ENCODE peak calls at places on chromosome 11, in ten cellular contexts. L, N, A, U, H, Y, C, I, Q and V are unnamed samples.

GRCh38 chr11:124793466-124794278 is 6.5 kb downstream of the MSANTD2 start:
- DNase-seq in L (no peak), N (no peak), A (peak; percentile 53), U (peak; percentile 43), H (no peak), Y (no peak), C (no peak), I (peak; percentile 43), Q (peak; percentile 71), V (no peak)

GRCh38 chr11:117668291-117668690 is 128.7 kb downstream of the DSCAML1 start:
- DNase-seq in L (no peak), N (no peak), A (no peak), U (no peak), H (no peak), Y (no peak), C (no peak), I (no peak), Q (no peak), V (no peak)

GRCh38 chr11:73416711-73417265 is 40.6 kb downstream of the RELT start:
- DNase-seq in L (no peak), N (no peak), A (no peak), U (no peak), H (no peak), Y (no peak), C (no peak), I (no peak), Q (no peak), V (no peak)

GRCh38 chr11:37724305-37724704 is 1126.3 kb upstream of the RAG2 start:
- DNase-seq in L (no peak), N (no peak), A (no peak), U (no peak), H (no peak), Y (no peak), C (no peak), I (no peak), Q (no peak), V (no peak)

GRCh38 chr11:93541884-93542752 is 1.1 kb downstream of the SMCO4 start:
- DNase-seq in L (peak; percentile 62), N (peak; percentile 45), A (peak; percentile 40), U (peak; percentile 74), H (peak; percentile 73), Y (peak; percentile 39), C (no peak), I (no peak), Q (peak; percentile 63), V (peak; percentile 20)

GRCh38 chr11:8757047-8757446 is 74.5 kb downstream of the RPL27A start:
- DNase-seq in L (no peak), N (no peak), A (no peak), U (peak; percentile 13), H (no peak), Y (no peak), C (no peak), I (no peak), Q (peak; percentile 38), V (no peak)

GRCh38 chr11:2653930-2654739 is 45.7 kb downstream of the KCNQ1OT1 start:
- DNase-seq in L (no peak), N (no peak), A (peak; percentile 2), U (no peak), H (no peak), Y (no peak), C (no peak), I (no peak), Q (no peak), V (no peak)

GRCh38 chr11:116312560-116313340 is 460.0 kb downstream of the BUD13 start:
- DNase-seq in L (no peak), N (peak; percentile 86), A (peak; percentile 82), U (peak; percentile 29), H (peak; percentile 93), Y (peak; percentile 74), C (peak; percentile 35), I (no peak), Q (peak; percentile 72), V (no peak)

GRCh38 chr11:61609970-61610347 is 29.1 kb upstream of the SYT7 start:
- DNase-seq in L (peak; percentile 71), N (no peak), A (no peak), U (no peak), H (no peak), Y (peak; percentile 81), C (no peak), I (no peak), Q (peak; percentile 77), V (no peak)

GRCh38 chr11:119509969-119510401 is 87.0 kb upstream of the THY1 start:
- DNase-seq in L (no peak), N (peak; percentile 22), A (peak; percentile 66), U (peak; percentile 88), H (peak; percentile 77), Y (no peak), C (no peak), I (no peak), Q (peak; percentile 64), V (no peak)

GRCh38 chr11:70698871-70699270 is 300.5 kb downstream of the CTTN start:
- DNase-seq in L (no peak), N (no peak), A (no peak), U (no peak), H (no peak), Y (no peak), C (no peak), I (no peak), Q (no peak), V (no peak)

GRCh38 chr11:94793822-94794221 is 25.7 kb downstream of the AMOTL1 start:
- DNase-seq in L (no peak), N (no peak), A (no peak), U (peak; percentile 67), H (no peak), Y (no peak), C (no peak), I (no peak), Q (no peak), V (no peak)

GRCh38 chr11:57379732-57380131 is 1.2 kb downstream of the PRG3 start:
- DNase-seq in L (peak; percentile 54), N (no peak), A (no peak), U (peak; percentile 37), H (no peak), Y (no peak), C (no peak), I (no peak), Q (peak; percentile 65), V (no peak)

GRCh38 chr11:73297231-73297590 is 10.9 kb upstream of the ARHGEF17 start:
- DNase-seq in L (no peak), N (no peak), A (no peak), U (no peak), H (peak; percentile 22), Y (no peak), C (no peak), I (no peak), Q (no peak), V (no peak)

GRCh38 chr11:109426442-109426841 is 4.5 kb downstream of the C11orf87 start:
- DNase-seq in L (no peak), N (no peak), A (no peak), U (no peak), H (no peak), Y (peak; percentile 20), C (no peak), I (no peak), Q (no peak), V (no peak)

GRCh38 chr11:132639986-132640385 is 892.3 kb downstream of the OPCML start:
- DNase-seq in L (no peak), N (no peak), A (no peak), U (no peak), H (no peak), Y (no peak), C (no peak), I (no peak), Q (no peak), V (no peak)

GRCh38 chr11:128898580-128899344 is 7.6 kb downstream of the KCNJ5 start:
- DNase-seq in L (no peak), N (no peak), A (no peak), U (no peak), H (no peak), Y (no peak), C (no peak), I (no peak), Q (no peak), V (no peak)

GRCh38 chr11:66002648-66003225 is 434 bp downstream of the BANF1 start:
- DNase-seq in L (no peak), N (peak; percentile 50), A (peak; percentile 49), U (peak; percentile 38), H (no peak), Y (no peak), C (no peak), I (no peak), Q (no peak), V (no peak)

GRCh38 chr11:57792870-57793269 is 31.3 kb downstream of the CTNND1 start:
- DNase-seq in L (no peak), N (no peak), A (no peak), U (no peak), H (no peak), Y (no peak), C (no peak), I (no peak), Q (no peak), V (no peak)

GRCh38 chr11:7527029-7527428 is 13.2 kb downstream of the PPFIBP2 start:
- DNase-seq in L (no peak), N (no peak), A (no peak), U (no peak), H (no peak), Y (no peak), C (no peak), I (no peak), Q (no peak), V (peak; percentile 5)

GRCh38 chr11:115279831-115280761 is 224.1 kb downstream of the CADM1 start:
- DNase-seq in L (peak; percentile 46), N (no peak), A (peak; percentile 44), U (peak; percentile 45), H (no peak), Y (no peak), C (no peak), I (no peak), Q (peak; percentile 28), V (no peak)